ENCODE peak calls at places on chromosomes 11 and 22, in nine cellular contexts. L is MM.1S, U is A549, P is breast epithelium, Z is mucosa of descending colon, S is lower lobe of right lung, K is tibial nerve, I is kidney, J is HCT116. W is an unnamed sample.

GRCh38 chr22:22749167-22749758 is 104.8 kb downstream of the GGTLC2 start:
- DNase-seq in L (peak; percentile 17), U (no peak), P (no peak), Z (no peak), S (no peak), K (no peak), I (no peak), J (no peak), W (no peak)

GRCh38 chr11:33631749-33632091 is 68.9 kb downstream of the C11orf91 start:
- DNase-seq in L (no peak), U (no peak), P (no peak), Z (no peak), S (no peak), K (no peak), I (no peak), J (no peak), W (no peak)

GRCh38 chr11:662689-663274 is 25.7 kb downstream of the DRD4 start:
- DNase-seq in L (peak; percentile 51), U (peak; percentile 96), P (no peak), Z (peak; percentile 86), S (peak; percentile 78), K (peak; percentile 70), I (peak; percentile 86), J (peak; percentile 48), W (no peak)

GRCh38 chr11:125593113-125593761 is 585 bp downstream of the STT3A start:
- DNase-seq in L (peak; percentile 19), U (peak; percentile 29), P (no peak), Z (peak; percentile 25), S (no peak), K (no peak), I (no peak), J (peak; percentile 16), W (no peak)

GRCh38 chr11:112016088-112016764 is 9.0 kb upstream of the DLAT start:
- DNase-seq in L (peak; percentile 29), U (no peak), P (no peak), Z (no peak), S (no peak), K (no peak), I (no peak), J (no peak), W (no peak)

GRCh38 chr11:14773755-14774154 is 118.3 kb downstream of the CYP2R1 start:
- DNase-seq in L (peak; percentile 7), U (no peak), P (no peak), Z (no peak), S (no peak), K (no peak), I (no peak), J (no peak), W (no peak)

GRCh38 chr11:118899296-118899688 is 15.6 kb downstream of the CXCR5 start:
- DNase-seq in L (no peak), U (no peak), P (no peak), Z (no peak), S (no peak), K (no peak), I (no peak), J (no peak), W (no peak)

GRCh38 chr11:128610765-128611617 is 23.6 kb upstream of the ETS1 start:
- DNase-seq in L (peak; percentile 97), U (no peak), P (no peak), Z (peak; percentile 44), S (no peak), K (no peak), I (no peak), J (no peak), W (no peak)

GRCh38 chr11:9577032-9577431 is 3.6 kb downstream of the WEE1 start:
- DNase-seq in L (no peak), U (no peak), P (no peak), Z (no peak), S (no peak), K (no peak), I (no peak), J (no peak), W (no peak)

GRCh38 chr11:120245434-120245833 is 5.5 kb downstream of the POU2F3 start:
- DNase-seq in L (no peak), U (no peak), P (no peak), Z (no peak), S (no peak), K (no peak), I (no peak), J (no peak), W (no peak)

GRCh38 chr22:35102663-35103062 is 36.7 kb downstream of the ISX start:
- DNase-seq in L (peak; percentile 51), U (peak; percentile 5), P (no peak), Z (peak; percentile 83), S (peak; percentile 48), K (no peak), I (no peak), J (no peak), W (no peak)

GRCh38 chr11:64244107-64244506 is 2.6 kb downstream of the PPP1R14B start:
- DNase-seq in L (no peak), U (no peak), P (no peak), Z (peak; percentile 24), S (no peak), K (no peak), I (no peak), J (no peak), W (no peak)
- H3K4me3 ChIP-seq in L (no peak overlapping the region), U (no peak overlapping the region), P (no peak overlapping the region), Z (no peak overlapping the region), S (no peak overlapping the region), K (no peak overlapping the region), I (no peak overlapping the region), J (no peak overlapping the region), W (no peak overlapping the region)

GRCh38 chr11:102284008-102284407 is 33.3 kb upstream of the BIRC3 start:
- DNase-seq in L (no peak), U (no peak), P (no peak), Z (no peak), S (no peak), K (no peak), I (no peak), J (no peak), W (no peak)

GRCh38 chr11:102280237-102280833 is 36.9 kb upstream of the BIRC3 start:
- DNase-seq in L (no peak), U (no peak), P (no peak), Z (peak; percentile 48), S (no peak), K (no peak), I (no peak), J (no peak), W (no peak)

GRCh38 chr11:102276302-102277182 is 40.7 kb upstream of the BIRC3 start:
- DNase-seq in L (no peak), U (no peak), P (no peak), Z (no peak), S (no peak), K (no peak), I (no peak), J (no peak), W (no peak)

GRCh38 chr11:102283088-102283487 is 34.2 kb upstream of the BIRC3 start:
- DNase-seq in L (no peak), U (no peak), P (no peak), Z (no peak), S (no peak), K (no peak), I (no peak), J (no peak), W (no peak)

GRCh38 chr11:102279641-102280170 is 37.6 kb upstream of the BIRC3 start:
- DNase-seq in L (peak; percentile 60), U (no peak), P (no peak), Z (peak; percentile 65), S (no peak), K (peak; percentile 20), I (no peak), J (no peak), W (no peak)
- TF ChIP-seq CTCF in L (peak; percentile 12), U (no peak), P (no peak), Z (no peak), S (no peak), K (peak; percentile 21), I (no peak), J (peak; percentile 9), W (no peak)

DNA sequence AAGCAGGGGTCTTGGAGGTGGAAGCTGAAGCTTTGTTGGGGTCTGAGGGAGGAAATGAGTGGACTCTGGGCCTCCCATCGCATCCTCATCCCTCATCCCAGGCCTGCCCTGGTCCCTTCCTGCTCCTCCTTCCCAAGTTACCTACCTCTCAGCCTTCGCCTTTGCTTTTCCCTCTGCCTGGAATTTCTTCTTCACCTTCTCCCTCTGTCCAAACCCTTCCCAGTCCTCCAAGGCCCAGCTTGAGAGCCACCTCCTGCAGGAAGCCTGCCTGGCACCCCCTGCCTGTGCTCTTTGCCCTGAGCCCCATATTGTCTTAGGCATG is 2.1 kb upstream of the NUDT8 start:
- DNase-seq in L (no peak), U (no peak), P (no peak), Z (no peak), S (no peak), K (no peak), I (no peak), J (no peak), W (no peak)
- H3K4me1 ChIP-seq in L (peaks cover 20% of the 10 kb centered on the region), U (peaks cover 6% of the 10 kb centered on the region), P (no peaks in the 10 kb centered on the region), Z (peaks cover 27% of the 10 kb centered on the region), S (peaks cover 14% of the 10 kb centered on the region), K (peaks cover 5% of the 10 kb centered on the region), I (peaks cover 21% of the 10 kb centered on the region), J (peaks cover 25% of the 10 kb centered on the region), W (peaks cover 20% of the 10 kb centered on the region)

GRCh38 chr11:1869427-1870325 is 16.8 kb downstream of the LSP1 start:
- DNase-seq in L (no peak), U (peak; percentile 79), P (no peak), Z (no peak), S (peak; percentile 39), K (peak; percentile 50), I (peak; percentile 67), J (no peak), W (no peak)

GRCh38 chr11:1868056-1868635 is 15.3 kb downstream of the LSP1 start:
- DNase-seq in L (no peak), U (no peak), P (no peak), Z (no peak), S (peak; percentile 41), K (no peak), I (peak; percentile 61), J (no peak), W (peak; percentile 70)

GRCh38 chr11:1870326-1870696 is 17.4 kb downstream of the LSP1 start:
- DNase-seq in L (no peak), U (no peak), P (no peak), Z (no peak), S (peak; percentile 25), K (no peak), I (peak; percentile 65), J (no peak), W (peak; percentile 59)

GRCh38 chr11:1867381-1867780 is 14.5 kb downstream of the LSP1 start:
- DNase-seq in L (no peak), U (no peak), P (no peak), Z (no peak), S (no peak), K (no peak), I (peak; percentile 60), J (no peak), W (peak; percentile 33)

DNA sequence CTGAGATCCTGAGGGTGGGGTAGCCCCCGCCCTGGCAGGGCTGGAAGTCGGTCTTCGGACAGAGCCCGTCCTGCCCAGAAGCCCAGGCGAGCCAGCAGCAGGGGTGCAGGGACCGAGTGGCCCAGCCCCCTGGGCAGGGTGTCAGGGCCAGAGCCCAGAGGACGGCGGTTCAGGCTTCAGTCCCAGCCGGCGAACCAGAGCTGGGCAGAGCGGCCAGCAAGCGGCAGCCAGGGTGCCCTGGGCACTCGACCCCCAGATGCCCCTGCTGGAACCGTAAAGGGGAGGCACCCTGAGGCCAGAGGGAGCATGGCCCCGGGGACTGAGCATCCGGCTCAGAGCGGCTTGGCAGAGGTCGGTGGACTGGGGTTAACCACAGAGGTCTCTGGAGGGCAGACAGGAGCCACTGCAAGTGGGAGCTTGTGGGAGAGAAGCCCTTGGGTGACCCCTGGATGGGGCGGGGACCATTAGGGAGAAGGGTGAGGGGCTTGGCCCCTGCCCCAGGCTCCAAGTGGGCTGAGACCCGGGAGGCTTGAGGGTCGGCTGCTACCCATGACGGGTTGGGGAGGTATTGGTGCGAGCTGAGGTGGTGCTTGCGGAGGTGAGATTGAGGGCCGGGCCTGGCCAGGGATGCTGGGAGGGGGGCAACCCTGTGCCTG is 15.9 kb downstream of the LSP1 start:
- DNase-seq in L (no peak), U (no peak), P (no peak), Z (no peak), S (peak; percentile 31), K (no peak), I (peak; percentile 73), J (no peak), W (peak; percentile 20)
- H3K4me3 ChIP-seq in L (no peak overlapping the region), U (no peak overlapping the region), P (peak overlapping the region; percentile 40), Z (no peak overlapping the region), S (peak overlapping the region; percentile 28), K (peak overlapping the region; percentile 41), I (no peak overlapping the region), J (no peak overlapping the region), W (no peak overlapping the region)

W was measured in left lung.